ENCODE peak calls at places on chromosomes 3 and 15, in nine cellular contexts. C is astrocyte, L is T47D, T is dermis microvascular lymphatic vessel endothelial cell, S is T-helper 9 cell, I is H7, V is A549, Q is astrocyte of the spinal cord, N is NCI-H2171 treated with DMSO at 0.1 percent for 48 hours. X is an unnamed sample.

GRCh38 chr15:25844981-25845680 is 18.0 kb downstream of the ATP10A start:
- DNase-seq in C (no peak), L (no peak), T (no peak), S (no peak), I (peak; percentile 34), V (no peak), Q (no peak), N (no peak), X (no peak)

GRCh38 chr15:73956276-73957086 is 30.2 kb downstream of the LOXL1 start:
- DNase-seq in C (peak; percentile 96), L (no peak), T (peak; percentile 32), S (no peak), I (peak; percentile 28), V (peak; percentile 20), Q (peak; percentile 95), N (no peak), X (peak; percentile 80)

GRCh38 chr3:95289295-95289694 is 1226.4 kb downstream of the NSUN3 start:
- DNase-seq in C (peak; percentile 31), L (no peak), T (no peak), S (no peak), I (no peak), V (peak; percentile 8), Q (peak; percentile 49), N (no peak), X (peak; percentile 6)

GRCh38 chr3:126026761-126027160 is 57.2 kb downstream of the SLC41A3 start:
- DNase-seq in C (no peak), L (no peak), T (no peak), S (no peak), I (no peak), V (no peak), Q (no peak), N (no peak), X (no peak)

GRCh38 chr3:76198086-76198485 is 412.7 kb upstream of the ZNF717 start:
- DNase-seq in C (no peak), L (no peak), T (no peak), S (no peak), I (no peak), V (no peak), Q (no peak), N (no peak), X (no peak)

GRCh38 chr3:117611242-117611641 is 901.7 kb downstream of the TUSC7 start:
- DNase-seq in C (no peak), L (no peak), T (no peak), S (no peak), I (no peak), V (no peak), Q (no peak), N (no peak), X (no peak)

GRCh38 chr3:37762698-37763097 is 99.0 kb upstream of the CTDSPL start:
- DNase-seq in C (no peak), L (no peak), T (no peak), S (no peak), I (no peak), V (no peak), Q (peak; percentile 28), N (peak; percentile 9), X (peak; percentile 88)

GRCh38 chr15:52558196-52558595 is 10.6 kb downstream of the ARPP19 start:
- DNase-seq in C (peak; percentile 80), L (no peak), T (no peak), S (no peak), I (no peak), V (peak; percentile 46), Q (peak; percentile 78), N (no peak), X (no peak)

GRCh38 chr3:65448120-65448519 is 590.6 kb downstream of the MAGI1 start:
- DNase-seq in C (no peak), L (no peak), T (no peak), S (no peak), I (no peak), V (no peak), Q (no peak), N (no peak), X (no peak)

GRCh38 chr15:74782596-74783071 is 754 bp downstream of the CSK start:
- DNase-seq in C (no peak), L (no peak), T (no peak), S (no peak), I (no peak), V (no peak), Q (no peak), N (no peak), X (no peak)

GRCh38 chr15:87207251-87207650 is 1049.3 kb downstream of the NTRK3 start:
- DNase-seq in C (no peak), L (no peak), T (no peak), S (no peak), I (no peak), V (no peak), Q (no peak), N (no peak), X (no peak)

GRCh38 chr3:9175421-9175820 is 74.0 kb downstream of the SRGAP3 start:
- DNase-seq in C (peak; percentile 20), L (peak; percentile 89), T (peak; percentile 50), S (no peak), I (no peak), V (peak; percentile 66), Q (no peak), N (no peak), X (no peak)

GRCh38 chr15:29682781-29683180 is 139.5 kb downstream of the TJP1 start:
- DNase-seq in C (peak; percentile 34), L (no peak), T (no peak), S (no peak), I (no peak), V (no peak), Q (peak; percentile 33), N (no peak), X (no peak)

GRCh38 chr3:194617827-194618226 is 15.4 kb downstream of the TMEM44 start:
- DNase-seq in C (peak; percentile 51), L (peak; percentile 89), T (no peak), S (no peak), I (no peak), V (no peak), Q (peak; percentile 36), N (no peak), X (no peak)

GRCh38 chr3:31391150-31391549 is 141.6 kb upstream of the STT3B start:
- DNase-seq in C (no peak), L (no peak), T (no peak), S (no peak), I (peak; percentile 4), V (no peak), Q (no peak), N (no peak), X (no peak)

GRCh38 chr15:98906712-98907083 is 100.9 kb downstream of the PGPEP1L start:
- DNase-seq in C (peak; percentile 63), L (no peak), T (no peak), S (no peak), I (no peak), V (peak; percentile 63), Q (no peak), N (no peak), X (peak; percentile 26)

GRCh38 chr3:17632401-17633100 is 109.9 kb downstream of the TBC1D5 start:
- DNase-seq in C (peak; percentile 82), L (no peak), T (no peak), S (no peak), I (no peak), V (peak; percentile 69), Q (peak; percentile 77), N (no peak), X (peak; percentile 33)

X was measured in COLO829.